ENCODE peak calls at places on chromosome 2, in five cellular contexts. E, D, R, X and T are unnamed samples.

GRCh38 chr2:223601932-223602676 is at the start of gene SCG2:
- DNase-seq in R (no peak), X (no peak), E (no peak), D (peak), T (no peak)

GRCh38 chr2:238915196-238915595 is 67.3 kb downstream of the TWIST2 start:
- DNase-seq in D (no peak), R (no peak), X (no peak), E (no peak), T (no peak)

GRCh38 chr2:46988733-46989481 is 73.3 kb upstream of the MCFD2 start:
- DNase-seq in X (no peak), E (no peak), D (no peak), R (no peak), T (no peak)

GRCh38 chr2:227808936-227809335 is 4.7 kb upstream of the CCL20 start:
- DNase-seq in E (no peak), R (no peak), X (no peak), D (no peak), T (no peak)

GRCh38 chr2:132670961-132671781 is 1.2 kb upstream of the LYPD1 start:
- DNase-seq in E (no peak), D (peak), X (no peak), R (no peak), T (no peak)

GRCh38 chr2:69097148-69097610 is 84.2 kb downstream of the ANTXR1 start:
- DNase-seq in D (no peak), R (no peak), E (no peak), X (no peak), T (no peak)

GRCh38 chr2:27773959-27774358 is 2.4 kb downstream of the MRPL33 start:
- DNase-seq in R (no peak), X (no peak), E (no peak), D (no peak), T (no peak)

GRCh38 chr2:216833076-216833475 is 26.8 kb downstream of the TNP1 start:
- DNase-seq in R (no peak), E (no peak), X (no peak), D (no peak), T (no peak)

GRCh38 chr2:183579686-183580085 is 455.4 kb downstream of the NUP35 start:
- DNase-seq in X (no peak), D (no peak), R (no peak), E (no peak), T (no peak)

GRCh38 chr2:140600116-140600515 is 1530.7 kb downstream of the LRP1B start:
- DNase-seq in X (no peak), E (no peak), D (peak), R (no peak), T (no peak)

GRCh38 chr2:147636238-147636887 is 208.5 kb upstream of the ACVR2A start:
- DNase-seq in E (no peak), D (peak), X (no peak), R (no peak), T (no peak)

GRCh38 chr2:190723397-190724090 is 74.7 kb downstream of the NAB1 start:
- DNase-seq in X (no peak), D (no peak), R (no peak), E (no peak), T (no peak)

GRCh38 chr2:17148298-17149228 is 369.7 kb downstream of the RAD51AP2 start:
- DNase-seq in X (no peak), R (no peak), D (no peak), E (no peak), T (no peak)

GRCh38 chr2:128362186-128362888 is 43.7 kb upstream of the HS6ST1 start:
- DNase-seq in E (no peak), R (no peak), D (no peak), X (no peak), T (no peak)

GRCh38 chr2:135963841-135964240 is 21.6 kb downstream of the DARS1 start:
- DNase-seq in E (no peak), X (no peak), D (no peak), R (no peak), T (no peak)

GRCh38 chr2:238929242-238930081 is 81.6 kb downstream of the TWIST2 start:
- DNase-seq in R (no peak), E (no peak), D (no peak), X (no peak), T (no peak)

GRCh38 chr2:98568161-98568956 is 40.0 kb downstream of the COA5 start:
- DNase-seq in X (no peak), R (no peak), E (no peak), D (no peak), T (no peak)

GRCh38 chr2:240630771-240631560 is 5.7 kb downstream of the GPR35 start:
- DNase-seq in D (no peak), R (no peak), E (no peak), X (no peak), T (no peak)

GRCh38 chr2:84776011-84776410 is 104.9 kb downstream of the TRABD2A start:
- DNase-seq in D (peak), R (no peak), E (no peak), X (no peak), T (no peak)

GRCh38 chr2:148509703-148510036 is 134.9 kb upstream of the EPC2 start:
- DNase-seq in R (peak), X (no peak), D (no peak), E (no peak), T (no peak)

GRCh38 chr2:39522518-39522877 is 85.4 kb upstream of the MAP4K3 start:
- DNase-seq in R (no peak), X (no peak), D (no peak), E (no peak), T (no peak)

GRCh38 chr2:174365583-174365982 is 29.9 kb upstream of the SCRN3 start:
- DNase-seq in E (no peak), X (no peak), D (no peak), R (no peak), T (no peak)

GRCh38 chr2:157830696-157831570 is 45.2 kb downstream of the ACVR1 start:
- DNase-seq in R (no peak), E (no peak), X (no peak), D (peak), T (no peak)

GRCh38 chr2:68441179-68441993 is 25.7 kb downstream of the FBXO48 start:
- DNase-seq in E (peak), X (peak), R (peak), D (peak), T (peak)

GRCh38 chr2:222208010-222208690 is 90.6 kb downstream of the PAX3 start:
- DNase-seq in E (no peak), R (no peak), X (no peak), D (no peak), T (no peak)

GRCh38 chr2:174609261-174609660 is 11.7 kb upstream of the WIPF1 start:
- DNase-seq in E (no peak), R (no peak), D (no peak), X (no peak), T (no peak)

GRCh38 chr2:97360202-97360601 is 229.5 kb downstream of the ANKRD36B start:
- DNase-seq in X (no peak), D (no peak), R (no peak), E (no peak), T (no peak)

GRCh38 chr2:64888591-64889309 is 100.4 kb upstream of the SLC1A4 start:
- DNase-seq in R (no peak), X (no peak), D (peak), E (no peak), T (no peak)

GRCh38 chr2:18800240-18800971 is 211.0 kb upstream of the NT5C1B start:
- DNase-seq in D (no peak), R (no peak), E (no peak), X (no peak), T (no peak)

GRCh38 chr2:168134485-168134884 is 112.9 kb downstream of the STK39 start:
- DNase-seq in D (no peak), R (no peak), E (no peak), X (no peak), T (no peak)

GRCh38 chr2:60553496-60553991 is at the start of gene BCL11A:
- DNase-seq in X (no peak), R (no peak), E (no peak), D (peak), T (no peak)

GRCh38 chr2:230416061-230416721 is at the start of gene SP100:
- DNase-seq in D (peak), X (peak), R (peak), E (peak), T (peak)

GRCh38 chr2:180276733-180277132 is 269.6 kb upstream of the CWC22 start:
- DNase-seq in D (no peak), R (no peak), E (no peak), X (no peak), T (no peak)

GRCh38 chr2:85326946-85327756 is 638 bp downstream of the TGOLN2 start:
- DNase-seq in R (peak), X (peak), E (no peak), D (peak), T (peak)

GRCh38 chr2:105329197-105329554 is 359 bp downstream of the TGFBRAP1 start:
- DNase-seq in E (no peak), X (no peak), D (no peak), R (no peak), T (no peak)

GRCh38 chr2:237616373-237617304 is 10.7 kb upstream of the LRRFIP1 start:
- DNase-seq in X (no peak), R (no peak), E (no peak), D (no peak), T (no peak)